ENCODE peak calls at places on chromosome 19, in four cellular contexts. One of them, this sample, is unnamed.

GRCh38 chr19:37706052-37706605 is 13.4 kb downstream of the ZNF607 start:
- DNase-seq in neuronal stem cell: no peak
- DNase-seq in fibroblast of mammary gland: no peak
- DNase-seq in stimulated activated CD4-positive, alpha-beta T cell treated with anti-CD3 and anti-CD28 coated beads, Interleukin-4, amount 100 ng/mL, for 4 hours: no peak
- DNase-seq in this sample: no peak

GRCh38 chr19:36255316-36255715 is 40.4 kb downstream of the ZNF146 start:
- DNase-seq in stimulated activated CD4-positive, alpha-beta T cell treated with anti-CD3 and anti-CD28 coated beads, Interleukin-4, amount 100 ng/mL, for 4 hours: no peak
- DNase-seq in fibroblast of mammary gland: no peak
- DNase-seq in neuronal stem cell: no peak
- DNase-seq in this sample: no peak

GRCh38 chr19:11023635-11024168 is 62.9 kb downstream of the SMARCA4 start:
- DNase-seq in fibroblast of mammary gland: no peak
- DNase-seq in neuronal stem cell: no peak
- DNase-seq in stimulated activated CD4-positive, alpha-beta T cell treated with anti-CD3 and anti-CD28 coated beads, Interleukin-4, amount 100 ng/mL, for 4 hours: no peak
- DNase-seq in this sample: no peak

GRCh38 chr19:6963259-6963852 is 57.9 kb downstream of the MBD3L2B start:
- DNase-seq in stimulated activated CD4-positive, alpha-beta T cell treated with anti-CD3 and anti-CD28 coated beads, Interleukin-4, amount 100 ng/mL, for 4 hours: no peak
- DNase-seq in neuronal stem cell: no peak
- DNase-seq in fibroblast of mammary gland: no peak
- DNase-seq in this sample: no peak

GRCh38 chr19:18373892-18374629 is 11.9 kb upstream of the GDF15 start:
- DNase-seq in fibroblast of mammary gland: peak
- DNase-seq in neuronal stem cell: no peak
- DNase-seq in stimulated activated CD4-positive, alpha-beta T cell treated with anti-CD3 and anti-CD28 coated beads, Interleukin-4, amount 100 ng/mL, for 4 hours: peak
- DNase-seq in this sample: peak

GRCh38 chr19:21308778-21309177 is 20.4 kb downstream of the ZNF708 start:
- DNase-seq in stimulated activated CD4-positive, alpha-beta T cell treated with anti-CD3 and anti-CD28 coated beads, Interleukin-4, amount 100 ng/mL, for 4 hours: no peak
- DNase-seq in neuronal stem cell: no peak
- DNase-seq in fibroblast of mammary gland: no peak
- DNase-seq in this sample: no peak

GRCh38 chr19:8174706-8175105 is 25.3 kb upstream of the FBN3 start:
- DNase-seq in stimulated activated CD4-positive, alpha-beta T cell treated with anti-CD3 and anti-CD28 coated beads, Interleukin-4, amount 100 ng/mL, for 4 hours: no peak
- DNase-seq in neuronal stem cell: no peak
- DNase-seq in fibroblast of mammary gland: peak
- DNase-seq in this sample: no peak

GRCh38 chr19:21912654-21913053 is 76.7 kb upstream of the ZNF43 start:
- DNase-seq in fibroblast of mammary gland: no peak
- DNase-seq in neuronal stem cell: no peak
- DNase-seq in stimulated activated CD4-positive, alpha-beta T cell treated with anti-CD3 and anti-CD28 coated beads, Interleukin-4, amount 100 ng/mL, for 4 hours: no peak
- DNase-seq in this sample: no peak

GRCh38 chr19:51751655-51752054 is at the start of gene FPR1:
- DNase-seq in stimulated activated CD4-positive, alpha-beta T cell treated with anti-CD3 and anti-CD28 coated beads, Interleukin-4, amount 100 ng/mL, for 4 hours: no peak
- DNase-seq in neuronal stem cell: no peak
- DNase-seq in fibroblast of mammary gland: peak
- DNase-seq in this sample: no peak

GRCh38 chr19:36797786-36798108 is 25.1 kb upstream of the ZNF850 start:
- DNase-seq in fibroblast of mammary gland: no peak
- DNase-seq in stimulated activated CD4-positive, alpha-beta T cell treated with anti-CD3 and anti-CD28 coated beads, Interleukin-4, amount 100 ng/mL, for 4 hours: no peak
- DNase-seq in neuronal stem cell: no peak
- DNase-seq in this sample: no peak

GRCh38 chr19:58361900-58362271 is 665 bp downstream of the ZNF497 start:
- DNase-seq in fibroblast of mammary gland: peak
- DNase-seq in neuronal stem cell: peak
- DNase-seq in stimulated activated CD4-positive, alpha-beta T cell treated with anti-CD3 and anti-CD28 coated beads, Interleukin-4, amount 100 ng/mL, for 4 hours: peak
- DNase-seq in this sample: peak

GRCh38 chr19:18833849-18834643 is 2.3 kb downstream of the UPF1 start:
- DNase-seq in fibroblast of mammary gland: peak
- DNase-seq in neuronal stem cell: no peak
- DNase-seq in stimulated activated CD4-positive, alpha-beta T cell treated with anti-CD3 and anti-CD28 coated beads, Interleukin-4, amount 100 ng/mL, for 4 hours: no peak
- DNase-seq in this sample: no peak